ENCODE peak calls at places on chromosomes 16 and 17, in eight cellular contexts. One of them, this sample, is unnamed.
A peak's percentile ranks its signal among the peaks of the same experiment; 100 is the strongest.

GRCh38 chr17:58352843-58353719 is 1.1 kb upstream of the SUPT4H1 start:
- DNase-seq in fibroblast of lung: peak; percentile 33
- DNase-seq in A673: peak; percentile 61
- DNase-seq in tibial artery: peak; percentile 82
- DNase-seq in HepG2: no peak
- DNase-seq in uterus: no peak
- DNase-seq in esophagus muscularis mucosa: no peak
- DNase-seq in psoas muscle: no peak
- DNase-seq in this sample: no peak

GRCh38 chr16:30720694-30721093 is 21.7 kb downstream of the SRCAP start:
- DNase-seq in A673: no peak
- DNase-seq in psoas muscle: no peak
- DNase-seq in fibroblast of lung: no peak
- DNase-seq in esophagus muscularis mucosa: no peak
- DNase-seq in uterus: no peak
- DNase-seq in tibial artery: peak; percentile 49
- DNase-seq in HepG2: no peak
- DNase-seq in this sample: no peak

GRCh38 chr17:78999947-79000395 is 9.6 kb downstream of the CANT1 start:
- DNase-seq in tibial artery: peak; percentile 46
- DNase-seq in esophagus muscularis mucosa: no peak
- DNase-seq in uterus: peak; percentile 8
- DNase-seq in A673: no peak
- DNase-seq in psoas muscle: no peak
- DNase-seq in HepG2: no peak
- DNase-seq in fibroblast of lung: no peak
- DNase-seq in this sample: no peak

GRCh38 chr17:77167472-77168306 is 26.9 kb downstream of the SEC14L1 start:
- DNase-seq in fibroblast of lung: no peak
- DNase-seq in A673: no peak
- DNase-seq in esophagus muscularis mucosa: no peak
- DNase-seq in HepG2: no peak
- DNase-seq in uterus: no peak
- DNase-seq in psoas muscle: no peak
- DNase-seq in tibial artery: no peak
- DNase-seq in this sample: no peak

GRCh38 chr16:30382398-30383015 is at the start of gene SEPTIN1:
- DNase-seq in esophagus muscularis mucosa: no peak
- DNase-seq in A673: no peak
- DNase-seq in psoas muscle: no peak
- DNase-seq in fibroblast of lung: no peak
- DNase-seq in uterus: no peak
- DNase-seq in tibial artery: no peak
- DNase-seq in HepG2: no peak
- DNase-seq in this sample: no peak

GRCh38 chr17:20173091-20173490 is 163.9 kb downstream of the SPECC1 start:
- DNase-seq in fibroblast of lung: no peak
- DNase-seq in esophagus muscularis mucosa: no peak
- DNase-seq in A673: no peak
- DNase-seq in HepG2: peak; percentile 12
- DNase-seq in uterus: no peak
- DNase-seq in tibial artery: no peak
- DNase-seq in psoas muscle: no peak
- DNase-seq in this sample: no peak

GRCh38 chr17:19018600-19018950 is 14.0 kb upstream of the FAM83G start:
- DNase-seq in A673: no peak
- DNase-seq in psoas muscle: peak; percentile 4
- DNase-seq in tibial artery: no peak
- DNase-seq in fibroblast of lung: no peak
- DNase-seq in HepG2: no peak
- DNase-seq in uterus: no peak
- DNase-seq in esophagus muscularis mucosa: no peak
- DNase-seq in this sample: no peak

GRCh38 chr16:87076331-87076949 is 240.8 kb downstream of the C16orf95 start:
- DNase-seq in HepG2: no peak
- DNase-seq in esophagus muscularis mucosa: no peak
- DNase-seq in psoas muscle: no peak
- DNase-seq in tibial artery: peak; percentile 31
- DNase-seq in uterus: no peak
- DNase-seq in fibroblast of lung: no peak
- DNase-seq in A673: no peak
- DNase-seq in this sample: no peak

GRCh38 chr17:2796164-2797140 is at the start of gene RAP1GAP2:
- DNase-seq in HepG2: no peak
- DNase-seq in uterus: no peak
- DNase-seq in esophagus muscularis mucosa: no peak
- DNase-seq in fibroblast of lung: no peak
- DNase-seq in tibial artery: peak; percentile 79
- DNase-seq in psoas muscle: peak; percentile 60
- DNase-seq in A673: no peak
- DNase-seq in this sample: peak; percentile 84

GRCh38 chr17:78132767-78133178 is 2.2 kb downstream of the TMC8 start:
- DNase-seq in A673: no peak
- DNase-seq in esophagus muscularis mucosa: no peak
- DNase-seq in fibroblast of lung: no peak
- DNase-seq in psoas muscle: no peak
- DNase-seq in uterus: no peak
- DNase-seq in tibial artery: peak; percentile 62
- DNase-seq in HepG2: no peak
- DNase-seq in this sample: no peak

GRCh38 chr16:15777533-15778203 is 79.2 kb downstream of the MYH11 start:
- DNase-seq in HepG2: peak; percentile 85
- DNase-seq in tibial artery: no peak
- DNase-seq in A673: peak; percentile 29
- DNase-seq in uterus: no peak
- DNase-seq in fibroblast of lung: peak; percentile 64
- DNase-seq in esophagus muscularis mucosa: no peak
- DNase-seq in psoas muscle: no peak
- DNase-seq in this sample: no peak

GRCh38 chr17:59707971-59708425 is 544 bp downstream of the VMP1 start:
- DNase-seq in psoas muscle: no peak
- DNase-seq in A673: peak; percentile 10
- DNase-seq in HepG2: no peak
- DNase-seq in uterus: no peak
- DNase-seq in fibroblast of lung: no peak
- DNase-seq in tibial artery: no peak
- DNase-seq in esophagus muscularis mucosa: no peak
- DNase-seq in this sample: no peak

GRCh38 chr17:43560461-43561427 is 14.6 kb upstream of the ETV4 start:
- DNase-seq in A673: no peak
- DNase-seq in tibial artery: no peak
- DNase-seq in fibroblast of lung: no peak
- DNase-seq in esophagus muscularis mucosa: no peak
- DNase-seq in HepG2: no peak
- DNase-seq in uterus: no peak
- DNase-seq in psoas muscle: no peak
- DNase-seq in this sample: no peak

GRCh38 chr16:4402439-4403132 is 13.8 kb downstream of the CORO7 start:
- DNase-seq in tibial artery: peak; percentile 90
- DNase-seq in psoas muscle: peak; percentile 85
- DNase-seq in A673: peak; percentile 84
- DNase-seq in uterus: peak; percentile 83
- DNase-seq in HepG2: peak; percentile 45
- DNase-seq in esophagus muscularis mucosa: no peak
- DNase-seq in fibroblast of lung: peak; percentile 72
- DNase-seq in this sample: peak; percentile 82

GRCh38 chr17:6048486-6048885 is 21.7 kb upstream of the WSCD1 start:
- DNase-seq in HepG2: no peak
- DNase-seq in psoas muscle: no peak
- DNase-seq in fibroblast of lung: no peak
- DNase-seq in A673: no peak
- DNase-seq in esophagus muscularis mucosa: no peak
- DNase-seq in uterus: no peak
- DNase-seq in tibial artery: no peak
- DNase-seq in this sample: no peak

GRCh38 chr16:23362460-23363317 is 60.6 kb downstream of the SCNN1B start:
- DNase-seq in esophagus muscularis mucosa: no peak
- DNase-seq in uterus: peak; percentile 64
- DNase-seq in HepG2: no peak
- DNase-seq in psoas muscle: no peak
- DNase-seq in tibial artery: no peak
- DNase-seq in fibroblast of lung: no peak
- DNase-seq in A673: no peak
- DNase-seq in this sample: peak; percentile 92

DNA sequence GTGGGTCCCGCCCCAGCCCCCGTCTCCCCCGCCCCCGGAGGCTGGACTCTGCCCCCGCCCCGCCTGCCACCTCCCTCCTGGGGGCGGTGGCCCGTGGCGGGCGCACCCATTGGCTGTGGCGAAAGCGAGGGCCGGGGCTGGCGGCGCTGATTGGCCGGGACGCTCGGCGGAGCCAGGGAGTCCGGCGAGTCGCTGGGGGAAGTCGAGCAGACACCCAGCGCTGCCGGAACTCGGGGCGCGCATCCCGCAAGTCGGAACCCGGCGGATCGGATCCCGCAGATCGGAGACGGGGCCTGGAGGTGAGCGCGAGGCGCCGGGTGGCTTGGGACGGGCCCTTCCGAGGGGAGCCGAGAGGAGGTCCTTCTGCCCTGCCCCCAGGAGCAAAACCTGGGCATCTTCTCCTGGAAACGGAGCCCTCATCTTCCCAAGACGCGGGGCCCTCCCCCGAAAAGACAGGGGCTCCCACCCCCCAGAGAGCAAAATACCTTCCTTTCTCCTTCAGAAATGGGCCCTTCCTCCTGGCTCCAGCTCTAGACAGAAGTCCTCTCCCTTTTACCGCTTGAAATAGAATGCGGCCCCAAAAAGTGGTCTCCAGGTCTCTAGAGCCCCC is at the start of gene ABAT:
- DNase-seq in uterus: peak; percentile 81
- DNase-seq in A673: peak; percentile 92
- DNase-seq in esophagus muscularis mucosa: peak; percentile 97
- DNase-seq in psoas muscle: peak; percentile 90
- DNase-seq in HepG2: peak; percentile 91
- DNase-seq in tibial artery: peak; percentile 94
- DNase-seq in fibroblast of lung: peak; percentile 60
- DNase-seq in this sample: peak; percentile 92
- H3K27ac ChIP-seq in uterus: peak within 1 kb of the TSS; percentile 19
- H3K27ac ChIP-seq in A673: no peak within 1 kb of the TSS
- H3K27ac ChIP-seq in esophagus muscularis mucosa: peak within 1 kb of the TSS; percentile 49
- H3K27ac ChIP-seq in psoas muscle: no peak within 1 kb of the TSS
- H3K27ac ChIP-seq in HepG2: peak within 1 kb of the TSS; percentile 39
- H3K27ac ChIP-seq in tibial artery: peak within 1 kb of the TSS; percentile 66
- H3K27ac ChIP-seq in fibroblast of lung: no peak within 1 kb of the TSS
- H3K27ac ChIP-seq in this sample: no peak within 1 kb of the TSS

DNA sequence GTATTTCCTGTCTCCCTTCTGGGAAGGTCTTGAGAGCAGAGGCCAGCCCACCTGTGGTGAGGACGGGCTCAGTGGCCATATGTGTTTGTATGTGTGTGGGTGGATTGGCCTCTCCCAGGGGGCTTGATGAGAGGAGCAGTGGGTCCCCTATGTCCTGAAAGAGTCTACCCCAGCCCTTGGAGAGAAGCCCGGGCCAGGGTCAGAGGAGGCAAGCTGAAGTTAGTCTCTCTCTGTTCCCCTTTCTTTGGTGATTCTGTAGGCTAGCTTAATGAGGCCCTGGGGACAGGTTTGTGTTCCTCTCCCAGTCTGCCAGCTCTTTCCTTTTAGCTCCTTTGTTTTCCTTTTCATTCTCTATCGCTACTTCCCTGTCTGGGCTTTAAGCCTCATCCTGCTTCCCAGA is 23.8 kb upstream of the NFATC3 start:
- DNase-seq in HepG2: no peak
- DNase-seq in psoas muscle: no peak
- DNase-seq in tibial artery: no peak
- DNase-seq in A673: no peak
- DNase-seq in uterus: no peak
- DNase-seq in esophagus muscularis mucosa: no peak
- DNase-seq in fibroblast of lung: no peak
- DNase-seq in this sample: no peak
- H3K4me1 ChIP-seq in HepG2: no peaks in the 10 kb centered on the region
- H3K4me1 ChIP-seq in psoas muscle: peaks cover 28% of the 10 kb centered on the region
- H3K4me1 ChIP-seq in tibial artery: peaks cover 10% of the 10 kb centered on the region
- H3K4me1 ChIP-seq in A673: no peaks in the 10 kb centered on the region
- H3K4me1 ChIP-seq in uterus: no peaks in the 10 kb centered on the region
- H3K4me1 ChIP-seq in esophagus muscularis mucosa: peaks cover 21% of the 10 kb centered on the region
- H3K4me1 ChIP-seq in fibroblast of lung: peaks cover 13% of the 10 kb centered on the region
- H3K4me1 ChIP-seq in this sample: no peaks in the 10 kb centered on the region

DNA sequence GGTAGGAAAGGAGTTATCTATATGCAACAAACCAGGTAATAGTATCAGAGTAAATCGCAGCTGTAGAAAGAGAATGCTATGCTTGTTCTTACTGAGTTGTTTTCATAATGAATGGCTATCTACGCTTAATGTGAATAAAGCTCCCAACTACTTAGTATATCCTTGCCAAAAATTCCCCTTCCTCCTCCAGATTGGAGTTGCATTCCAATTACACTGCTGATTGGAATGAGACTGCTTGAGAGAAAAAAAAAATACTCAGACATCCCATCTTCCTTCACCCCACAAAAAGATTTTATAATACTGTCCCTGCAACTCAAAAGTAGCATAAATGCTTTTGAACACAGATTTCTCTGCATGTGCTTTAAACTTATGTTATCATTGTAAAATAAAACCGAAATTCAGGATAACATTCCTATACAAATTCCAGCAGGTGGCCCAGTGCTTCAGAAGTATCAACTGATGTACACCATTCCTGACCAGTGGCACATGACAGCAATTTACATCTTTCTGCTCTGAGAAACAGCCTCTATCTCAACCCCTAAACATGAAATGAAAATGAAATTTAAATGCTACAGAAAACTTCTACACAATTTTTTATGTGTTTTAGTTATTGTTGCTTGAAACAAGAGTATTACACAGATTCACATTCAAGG is 47.0 kb downstream of the SMURF2 start:
- DNase-seq in esophagus muscularis mucosa: no peak
- DNase-seq in A673: no peak
- DNase-seq in fibroblast of lung: peak; percentile 69
- DNase-seq in uterus: no peak
- DNase-seq in tibial artery: no peak
- DNase-seq in psoas muscle: no peak
- DNase-seq in HepG2: no peak
- DNase-seq in this sample: no peak
- TF ChIP-seq CTCF in esophagus muscularis mucosa: no peak
- TF ChIP-seq CTCF in A673: no peak
- TF ChIP-seq CTCF in fibroblast of lung: no peak
- TF ChIP-seq CTCF in uterus: no peak
- TF ChIP-seq CTCF in tibial artery: no peak
- TF ChIP-seq CTCF in psoas muscle: no peak
- TF ChIP-seq CTCF in HepG2: no peak
- TF ChIP-seq CTCF in this sample: no peak

DNA sequence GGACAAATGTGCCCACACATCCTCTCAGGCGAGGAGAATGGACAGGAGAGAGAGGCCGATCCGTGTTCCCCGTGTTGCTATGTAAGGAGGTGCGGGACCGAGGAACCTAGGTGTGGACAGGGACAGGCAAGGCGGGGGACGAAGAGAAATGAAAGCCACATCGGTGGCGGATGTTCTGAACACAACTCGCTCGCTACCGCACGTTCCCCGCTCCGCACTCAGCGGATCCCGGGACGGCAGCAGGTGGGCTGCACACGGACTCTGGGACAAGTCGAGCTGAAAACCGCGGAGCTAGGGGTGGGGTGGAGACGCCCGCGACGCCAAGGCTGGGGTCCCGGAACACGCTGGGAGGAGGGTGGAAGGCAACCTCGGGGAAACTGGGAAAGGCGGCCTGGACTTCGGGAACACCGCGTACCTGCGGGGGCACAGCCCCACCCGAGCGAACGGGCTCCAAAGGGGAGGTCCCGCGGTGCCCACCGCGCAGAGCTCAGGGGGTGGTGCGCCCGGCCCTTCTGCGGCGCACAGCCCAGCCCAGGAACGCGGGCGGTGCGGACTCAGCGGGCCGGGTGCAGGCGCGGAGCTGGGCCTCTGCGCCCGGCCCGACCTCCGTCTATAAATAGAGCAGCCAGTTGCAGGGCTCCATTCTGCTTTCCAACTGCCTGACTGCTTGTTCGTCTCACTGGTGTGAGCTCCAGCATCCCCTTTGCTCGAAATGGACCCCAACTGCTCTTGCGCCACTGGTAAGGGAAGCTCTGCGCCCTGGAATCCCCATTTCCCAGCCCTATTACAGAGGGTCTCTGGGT is at the start of gene MT1E:
- DNase-seq in uterus: peak; percentile 75
- DNase-seq in A673: peak; percentile 70
- DNase-seq in tibial artery: peak; percentile 93
- DNase-seq in fibroblast of lung: peak; percentile 85
- DNase-seq in HepG2: peak; percentile 63
- DNase-seq in esophagus muscularis mucosa: no peak
- DNase-seq in psoas muscle: peak; percentile 83
- DNase-seq in this sample: peak; percentile 76
- H3K27ac ChIP-seq in uterus: peak within 1 kb of the TSS; percentile 88
- H3K27ac ChIP-seq in A673: no peak within 1 kb of the TSS
- H3K27ac ChIP-seq in tibial artery: peak within 1 kb of the TSS; percentile 99
- H3K27ac ChIP-seq in fibroblast of lung: peak within 1 kb of the TSS; percentile 85
- H3K27ac ChIP-seq in HepG2: no peak within 1 kb of the TSS
- H3K27ac ChIP-seq in esophagus muscularis mucosa: peak within 1 kb of the TSS; percentile 93
- H3K27ac ChIP-seq in psoas muscle: peak within 1 kb of the TSS; percentile 97
- H3K27ac ChIP-seq in this sample: peak within 1 kb of the TSS; percentile 86